ENCODE peak calls at places on chromosomes 6 and 20, in six cellular contexts. C, R, M, E, J and I are unnamed samples.

GRCh38 chr6:115591973-115592486 is 468.7 kb downstream of the FRK start:
- DNase-seq in E (no peak), M (no peak), C (no peak), J (peak), R (no peak), I (no peak)

GRCh38 chr6:109117346-109118035 is 22.2 kb downstream of the CEP57L1 start:
- DNase-seq in M (no peak), C (peak), R (no peak), J (peak), E (no peak), I (no peak)

GRCh38 chr20:48186915-48187314 is 401.6 kb upstream of the SULF2 start:
- DNase-seq in M (no peak), J (no peak), C (no peak), R (no peak), E (no peak), I (no peak)

GRCh38 chr6:17394192-17394611 is 807 bp downstream of the CAP2 start:
- DNase-seq in M (peak), C (no peak), J (peak), R (peak), E (no peak), I (no peak)

GRCh38 chr6:78062993-78063392 is 410.2 kb downstream of the MEI4 start:
- DNase-seq in M (no peak), E (no peak), C (no peak), R (no peak), J (no peak), I (no peak)

GRCh38 chr6:167932468-167933276 is 64.8 kb upstream of the KIF25 start:
- DNase-seq in E (no peak), C (no peak), M (no peak), R (no peak), J (peak), I (no peak)

GRCh38 chr20:63612276-63612931 is 14.5 kb downstream of the GMEB2 start:
- DNase-seq in C (no peak), M (no peak), J (no peak), R (no peak), E (peak), I (peak)

GRCh38 chr6:129498950-129499870 is 210.8 kb downstream of the ARHGAP18 start:
- DNase-seq in E (no peak), C (peak), R (no peak), J (peak), M (no peak), I (no peak)

GRCh38 chr6:160832422-160832821 is 130.4 kb downstream of the PLG start:
- DNase-seq in C (no peak), J (no peak), R (no peak), M (no peak), E (no peak), I (no peak)

GRCh38 chr6:149433405-149433804 is 33.3 kb downstream of the SUMO4 start:
- DNase-seq in M (no peak), E (no peak), R (no peak), C (no peak), J (no peak), I (no peak)

GRCh38 chr20:20322912-20323311 is 45.0 kb upstream of the INSM1 start:
- DNase-seq in E (no peak), C (no peak), J (no peak), R (no peak), M (no peak), I (no peak)

GRCh38 chr6:89375427-89375868 is 22.9 kb upstream of the UBE2J1 start:
- DNase-seq in C (peak), E (peak), J (peak), R (peak), M (peak), I (no peak)

GRCh38 chr6:14375940-14376339 is 258.4 kb downstream of the CD83 start:
- DNase-seq in M (no peak), E (no peak), J (no peak), C (no peak), R (no peak), I (no peak)

GRCh38 chr20:20437314-20437713 is 69.4 kb downstream of the INSM1 start:
- DNase-seq in M (no peak), R (no peak), C (no peak), E (no peak), J (no peak), I (no peak)

GRCh38 chr20:47561603-47562583 is 60.2 kb downstream of the NCOA3 start:
- DNase-seq in J (no peak), R (no peak), M (no peak), E (no peak), C (no peak), I (no peak)

GRCh38 chr20:2631228-2631627 is 21.2 kb upstream of the NOP56 start:
- DNase-seq in R (no peak), J (no peak), C (no peak), M (no peak), E (no peak), I (no peak)

DNA sequence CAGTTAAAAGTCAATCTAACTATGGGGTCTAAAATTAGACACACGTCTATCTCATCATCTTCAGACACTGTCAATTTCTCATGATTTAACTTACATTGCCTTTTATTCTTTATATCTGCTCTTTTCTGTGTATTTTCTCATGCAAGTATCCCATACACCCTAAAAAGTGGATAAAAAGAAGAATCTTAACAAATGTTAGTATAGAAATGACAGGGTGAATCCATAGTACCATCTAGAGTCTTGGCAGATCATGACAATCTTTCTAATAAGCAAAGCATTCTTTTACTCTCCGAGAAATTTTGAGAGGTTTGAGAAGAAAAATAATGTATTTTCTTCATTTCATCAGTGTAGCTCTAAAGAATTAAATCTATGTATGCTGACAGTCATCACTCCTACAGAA is 382.7 kb downstream of the C6orf118 start:
- DNase-seq in J (no peak), R (no peak), C (no peak), E (no peak), M (no peak), I (no peak)
- TF ChIP-seq CTCF in J (peak), R (no peak), C (no peak), E (no peak), M (no peak), I (peak)

GRCh38 chr6:161838306-161839035 is 564.6 kb upstream of the AGPAT4 start:
- DNase-seq in R (no peak), C (no peak), J (no peak), E (no peak), M (peak), I (no peak)

GRCh38 chr6:161835426-161836029 is 561.7 kb upstream of the AGPAT4 start:
- DNase-seq in R (no peak), M (no peak), E (no peak), J (no peak), C (no peak), I (no peak)

GRCh38 chr6:161837449-161837735 is 563.5 kb upstream of the AGPAT4 start:
- DNase-seq in M (no peak), R (no peak), J (no peak), E (no peak), C (no peak), I (no peak)

GRCh38 chr6:161837854-161838253 is 564.0 kb upstream of the AGPAT4 start:
- DNase-seq in C (no peak), E (no peak), R (no peak), J (peak), M (no peak), I (no peak)

DNA sequence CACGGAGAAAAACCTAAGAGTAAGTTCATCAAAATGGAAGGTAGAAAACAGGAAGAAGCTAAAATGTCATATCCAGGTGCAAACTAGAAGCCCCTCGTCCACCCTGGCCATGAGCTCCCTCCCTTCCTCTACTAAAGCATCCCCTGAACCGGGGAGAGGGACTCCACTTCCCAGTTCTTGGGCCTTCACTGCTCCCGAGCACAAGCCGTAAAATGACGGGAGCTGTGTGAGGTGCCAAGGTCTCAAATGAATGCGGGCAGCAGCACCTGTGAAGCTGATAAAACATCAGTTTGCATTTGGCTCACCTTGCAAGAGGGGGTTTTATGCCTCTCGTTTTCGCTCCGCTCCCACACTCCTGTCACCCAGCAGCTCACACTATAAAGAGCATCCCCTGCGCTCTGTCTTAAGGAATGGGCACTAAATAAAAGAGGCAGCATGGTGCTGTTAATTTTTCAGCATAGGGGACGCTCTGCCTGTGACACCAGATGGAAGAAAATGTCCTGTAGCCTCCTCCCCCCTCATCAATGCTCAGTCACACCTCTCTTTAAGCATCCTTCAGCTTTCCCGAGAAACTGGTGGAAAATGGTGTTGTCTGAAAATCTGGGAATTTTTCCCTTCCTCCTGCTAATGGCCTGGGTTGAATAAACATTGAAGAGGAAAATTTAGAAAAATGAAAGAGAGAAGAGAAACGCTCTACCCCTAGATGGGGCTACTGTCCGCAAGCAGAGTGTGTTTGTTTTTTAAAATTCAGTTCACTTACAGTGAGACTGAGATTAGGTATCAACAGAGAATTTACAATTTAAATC is 563.0 kb upstream of the AGPAT4 start:
- DNase-seq in R (no peak), C (no peak), M (no peak), J (no peak), E (no peak), I (no peak)
- TF ChIP-seq CTCF in R (no peak), C (peak), M (no peak), J (peak), E (no peak), I (peak)

DNA sequence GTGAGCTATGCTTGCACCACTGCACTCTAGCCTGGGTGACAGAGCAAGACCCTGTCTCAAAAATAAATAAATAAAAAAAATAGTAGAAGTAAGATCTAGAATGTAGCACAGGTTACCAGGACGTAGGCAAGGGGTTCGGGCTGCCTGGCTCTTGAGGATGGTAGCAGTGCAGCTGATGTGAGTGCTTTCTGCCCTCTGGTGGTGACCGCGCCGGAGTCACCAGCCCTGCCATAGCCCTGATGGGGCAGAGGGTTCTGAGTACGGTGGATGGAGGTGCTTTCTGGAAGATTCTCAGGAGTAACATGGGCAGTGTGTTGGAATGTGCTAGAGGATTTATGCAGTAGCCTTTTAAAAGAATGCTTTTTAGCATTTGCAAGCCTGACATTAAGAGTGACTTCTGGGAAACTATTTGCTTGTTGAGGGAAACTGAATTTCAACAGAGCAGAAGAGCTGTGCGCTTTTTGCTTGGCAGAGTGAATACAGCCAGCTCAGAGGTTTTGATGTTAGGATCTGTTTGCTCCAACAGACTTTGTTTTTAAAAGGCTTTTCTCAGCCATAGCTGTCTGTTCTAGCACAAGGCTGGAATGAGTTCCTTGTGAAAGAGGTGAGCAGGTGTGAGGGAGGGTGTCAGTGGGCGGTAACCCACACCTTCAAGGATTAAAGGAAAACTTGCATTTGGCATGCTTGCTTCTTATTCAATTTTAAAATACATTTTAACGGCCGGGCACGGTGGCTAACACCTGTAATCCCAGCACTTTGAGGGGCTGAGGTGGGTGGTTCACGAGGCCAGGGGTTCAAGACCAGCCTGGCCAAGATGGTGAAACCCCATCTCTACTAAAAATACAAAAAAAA is 65.9 kb downstream of the PTPN1 start:
- DNase-seq in C (peak), E (peak), R (peak), J (no peak), M (peak), I (no peak)
- TF ChIP-seq CTCF in C (peak), E (peak), R (peak), J (peak), M (peak), I (peak)

DNA sequence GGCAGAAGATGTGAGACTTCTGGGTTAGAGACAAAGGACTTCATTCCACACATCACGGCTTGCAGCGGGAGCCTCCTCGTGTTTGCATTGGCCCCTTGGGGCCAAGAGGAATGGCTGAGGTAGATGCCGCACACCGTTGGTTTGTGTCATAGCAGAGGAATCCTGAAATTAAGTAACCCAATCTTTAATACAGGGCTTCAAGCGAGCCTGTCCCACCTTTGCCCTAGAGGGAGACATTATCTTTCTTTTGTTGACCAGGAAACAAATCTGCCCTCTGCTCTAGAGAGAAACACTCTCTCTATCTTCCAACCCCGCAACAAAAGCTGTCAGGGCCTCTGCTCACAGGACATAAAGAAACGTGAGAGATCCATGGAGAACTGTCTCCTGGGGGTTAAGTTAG is 277.6 kb upstream of the ZFP64 start:
- DNase-seq in C (no peak), R (no peak), J (no peak), E (no peak), M (no peak), I (no peak)
- TF ChIP-seq CTCF in C (no peak), R (no peak), J (no peak), E (no peak), M (no peak), I (no peak)

GRCh38 chr20:5806457-5807263 is 56.5 kb downstream of the SHLD1 start:
- DNase-seq in E (no peak), R (no peak), M (no peak), J (no peak), C (no peak), I (no peak)
- TF ChIP-seq CTCF in E (no peak), R (no peak), M (no peak), J (peak), C (peak), I (peak)

GRCh38 chr20:61558726-61559125 is 306.7 kb downstream of the CDH4 start:
- DNase-seq in C (no peak), E (no peak), J (peak), R (no peak), M (no peak), I (no peak)

GRCh38 chr20:61562897-61563504 is 310.9 kb downstream of the CDH4 start:
- DNase-seq in E (peak), C (no peak), M (no peak), R (no peak), J (no peak), I (peak)

GRCh38 chr20:61559706-61560315 is 307.8 kb downstream of the CDH4 start:
- DNase-seq in E (no peak), R (no peak), M (no peak), C (no peak), J (no peak), I (no peak)

GRCh38 chr20:61561111-61561830 is 309.2 kb downstream of the CDH4 start:
- DNase-seq in E (no peak), R (no peak), C (no peak), J (no peak), M (no peak), I (peak)

GRCh38 chr20:61560361-61560853 is 308.3 kb downstream of the CDH4 start:
- DNase-seq in J (peak), R (no peak), E (peak), M (peak), C (no peak), I (no peak)
- TF ChIP-seq CTCF in J (peak), R (no peak), E (no peak), M (peak), C (peak), I (no peak)

GRCh38 chr6:40152196-40152595 is 217.9 kb upstream of the MOCS1 start:
- DNase-seq in M (no peak), E (no peak), J (no peak), R (no peak), C (no peak), I (no peak)
- TF ChIP-seq CTCF in M (no peak), E (no peak), J (no peak), R (no peak), C (no peak), I (no peak)